ENCODE peak calls at places on chromosomes 7 and 10, in four cellular contexts. P, J, T and S are unnamed samples.

GRCh38 chr7:34096135-34096775 is 190.9 kb downstream of the BMPER start:
- DNase-seq in J (no peak), T (peak), P (peak), S (no peak)

GRCh38 chr10:16965740-16966447 is 148.7 kb upstream of the RSU1 start:
- DNase-seq in T (peak), J (no peak), P (peak), S (no peak)

GRCh38 chr10:106175760-106176377 is 988.6 kb downstream of the SORCS1 start:
- DNase-seq in P (peak), T (no peak), J (peak), S (peak)

GRCh38 chr7:21256310-21256877 is 171.5 kb upstream of the SP4 start:
- DNase-seq in T (no peak), J (peak), P (peak), S (no peak)

GRCh38 chr10:6108631-6109443 is 20.0 kb downstream of the RBM17 start:
- DNase-seq in P (peak), T (no peak), J (peak), S (peak)

GRCh38 chr7:50632561-50633413 is 67.6 kb upstream of the DDC start:
- DNase-seq in J (peak), P (peak), T (no peak), S (peak)

GRCh38 chr7:106178593-106179134 is 66.6 kb upstream of the SYPL1 start:
- DNase-seq in P (peak), T (no peak), J (no peak), S (no peak)

GRCh38 chr7:4015996-4016395 is 666.1 kb upstream of the FOXK1 start:
- DNase-seq in J (no peak), P (no peak), T (no peak), S (no peak)

GRCh38 chr10:110403593-110403992 is 94.1 kb upstream of the DUSP5 start:
- DNase-seq in P (no peak), T (no peak), J (no peak), S (no peak)

GRCh38 chr10:95245425-95246055 is 45.3 kb downstream of the PDLIM1 start:
- DNase-seq in J (peak), T (no peak), P (no peak), S (peak)

GRCh38 chr10:86692664-86693063 is 24.4 kb downstream of the LDB3 start:
- DNase-seq in P (no peak), J (no peak), T (no peak), S (no peak)

GRCh38 chr10:86691333-86692022 is 23.2 kb downstream of the LDB3 start:
- DNase-seq in J (no peak), T (no peak), P (no peak), S (no peak)

GRCh38 chr10:86693289-86693688 is 25.0 kb downstream of the LDB3 start:
- DNase-seq in T (no peak), P (no peak), J (no peak), S (no peak)

GRCh38 chr10:86692023-86692514 is 23.8 kb downstream of the LDB3 start:
- DNase-seq in J (no peak), P (no peak), T (no peak), S (no peak)

DNA sequence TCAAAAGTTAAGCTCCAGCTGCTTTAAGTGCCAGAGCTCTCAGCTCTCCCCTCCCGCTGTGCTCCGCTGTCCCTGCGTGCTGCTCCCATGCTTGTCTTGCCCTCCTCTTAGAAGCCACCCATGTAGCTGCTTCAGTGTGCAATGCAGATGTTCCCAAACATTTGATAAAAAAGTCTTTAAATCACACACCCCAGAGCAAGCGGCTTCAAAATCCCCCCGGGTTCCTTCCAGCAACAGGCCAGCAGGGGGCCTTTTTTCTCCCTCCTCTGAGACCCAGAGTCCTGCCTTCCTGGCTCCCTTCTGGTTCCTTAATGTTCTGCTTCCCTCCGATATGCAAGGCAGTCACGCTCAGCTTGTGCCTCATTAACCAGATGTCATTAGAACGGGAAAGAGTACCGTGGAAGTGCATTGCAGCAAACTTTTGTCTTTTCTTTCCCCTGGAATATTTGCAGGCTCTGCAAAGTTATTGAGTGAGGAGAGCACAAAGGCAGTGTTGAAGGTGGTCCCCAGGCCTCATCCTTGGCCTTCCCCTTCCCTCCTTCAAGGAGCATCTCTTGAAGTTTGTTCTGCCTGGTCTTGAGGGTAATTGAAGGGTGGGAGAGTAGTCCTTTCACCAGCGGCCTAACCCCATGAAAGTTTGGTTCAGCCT is 25.5 kb downstream of the LDB3 start:
- DNase-seq in J (peak), T (no peak), P (peak), S (peak)
- TF ChIP-seq CTCF in J (peak), T (peak), P (peak), S (peak)

DNA sequence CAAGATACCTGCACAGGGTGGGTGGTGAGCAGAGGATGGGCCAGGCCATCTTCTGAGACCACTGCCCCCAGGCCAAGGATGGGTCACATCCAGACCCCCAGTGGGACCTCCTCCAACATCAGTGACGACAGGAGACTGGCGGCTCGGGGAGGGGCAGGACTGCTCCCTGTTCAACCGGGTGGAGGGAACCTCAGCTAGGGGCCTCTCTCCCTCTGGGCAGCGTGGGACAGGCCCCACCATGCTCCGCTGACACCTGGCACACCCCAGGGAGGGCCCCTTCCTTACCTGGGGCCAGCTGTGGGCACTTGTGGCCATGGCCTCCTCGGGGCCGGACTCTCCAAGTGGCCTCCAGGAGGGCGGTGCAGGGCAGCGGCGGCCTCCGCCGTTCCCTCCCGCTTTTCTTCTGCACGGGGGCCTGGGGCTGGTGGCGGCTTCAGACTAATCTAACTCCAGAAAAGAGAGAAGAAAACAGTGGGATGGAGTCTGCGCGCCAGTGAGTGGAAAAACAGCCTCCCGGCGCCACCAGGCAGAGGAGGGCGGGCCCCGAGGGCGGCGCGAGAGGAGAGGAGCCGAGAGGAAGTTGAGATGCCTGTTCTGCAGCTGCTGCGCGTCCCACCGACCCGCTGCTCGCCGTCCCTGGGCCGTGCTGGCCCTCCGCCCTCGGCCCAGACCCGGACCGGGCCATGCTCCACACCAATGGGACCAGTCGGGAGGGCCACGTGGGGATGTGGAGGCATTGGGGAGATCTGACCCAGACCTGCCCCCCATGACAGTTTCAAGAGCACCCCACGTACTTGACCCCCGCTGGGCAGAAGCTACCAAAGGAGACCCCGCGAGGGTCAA is at the start of gene CALHM2:
- DNase-seq in J (peak), T (no peak), P (peak), S (peak)
- TF ChIP-seq CTCF in J (no peak), T (no peak), P (no peak), S (no peak)

GRCh38 chr10:481636-482035 is 207.8 kb downstream of the DIP2C start:
- DNase-seq in J (no peak), T (no peak), P (no peak), S (no peak)

GRCh38 chr10:483266-483665 is 206.2 kb downstream of the DIP2C start:
- DNase-seq in T (no peak), P (no peak), J (no peak), S (no peak)

GRCh38 chr10:480928-481551 is 208.4 kb downstream of the DIP2C start:
- DNase-seq in P (no peak), J (no peak), T (no peak), S (no peak)

GRCh38 chr10:482848-483247 is 206.6 kb downstream of the DIP2C start:
- DNase-seq in T (no peak), P (no peak), J (no peak), S (no peak)

GRCh38 chr10:482036-482435 is 207.4 kb downstream of the DIP2C start:
- DNase-seq in J (no peak), T (no peak), P (no peak), S (no peak)
- TF ChIP-seq CTCF in J (no peak), T (no peak), P (no peak), S (no peak)

DNA sequence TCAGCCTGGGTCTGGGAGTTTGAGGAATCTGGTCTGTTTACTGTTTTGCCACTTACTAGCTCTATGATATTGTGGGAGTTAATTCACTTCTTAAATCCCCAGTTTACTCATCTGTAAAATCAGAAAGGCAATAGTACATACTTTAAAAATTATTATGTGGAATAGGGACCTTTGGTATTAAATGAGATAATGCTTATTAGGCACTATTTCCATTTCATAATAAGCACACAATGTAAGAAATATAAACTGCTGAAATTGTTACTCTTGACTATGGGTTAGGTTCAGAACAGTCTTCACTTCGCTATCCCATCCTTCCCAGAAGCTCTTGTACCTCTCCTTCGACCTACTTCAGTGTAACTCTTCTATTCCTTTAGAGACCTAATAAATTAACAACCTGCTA is 47.2 kb downstream of the AGK start:
- DNase-seq in J (no peak), P (no peak), T (no peak), S (no peak)
- TF ChIP-seq CTCF in J (no peak), P (no peak), T (no peak), S (no peak)

DNA sequence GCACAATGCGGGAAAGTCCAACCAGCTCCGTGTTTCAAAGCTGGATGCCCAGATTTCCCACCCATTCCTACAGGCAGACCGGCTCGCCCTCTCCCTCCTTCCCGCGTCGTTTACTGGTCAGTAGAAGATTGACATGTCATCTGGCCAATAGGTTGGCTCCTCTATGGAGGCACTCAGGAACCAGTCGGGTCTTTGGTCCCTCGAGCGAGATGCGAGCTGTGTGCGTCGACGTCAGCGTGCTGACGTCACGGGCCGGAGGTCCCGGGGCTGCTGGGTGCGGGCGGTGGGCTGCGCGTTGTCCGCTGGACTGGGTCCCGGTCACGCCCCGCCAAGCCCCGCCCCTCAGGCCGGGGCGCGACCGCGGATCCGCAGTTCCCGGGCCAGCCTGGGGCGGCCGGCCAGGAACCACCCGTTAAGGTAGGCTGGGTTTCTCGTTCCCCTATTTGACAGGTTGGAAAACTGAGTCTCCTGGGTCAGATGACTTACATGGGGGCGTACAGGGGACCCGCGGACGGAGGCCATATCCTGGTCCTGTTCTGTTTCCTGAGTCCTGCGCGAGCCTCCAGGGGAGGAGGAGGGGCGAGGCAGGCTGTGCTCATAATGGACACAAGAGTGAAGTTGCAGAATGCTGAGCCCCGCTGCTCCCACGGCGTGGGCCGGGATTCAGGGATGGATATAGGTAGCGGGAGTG is at the start of gene STARD3NL:
- DNase-seq in J (peak), T (peak), P (peak), S (peak)
- TF ChIP-seq CTCF in J (no peak), T (no peak), P (no peak), S (no peak)

GRCh38 chr10:13784067-13784466 is 197.3 kb downstream of the PRPF18 start:
- DNase-seq in J (peak), P (peak), T (no peak), S (peak)
- TF ChIP-seq CTCF in J (no peak), P (no peak), T (peak), S (peak)

GRCh38 chr10:71978476-71978875 is 14.3 kb downstream of the CHST3 start:
- DNase-seq in T (no peak), J (no peak), P (no peak), S (peak)
- TF ChIP-seq CTCF in T (no peak), J (no peak), P (no peak), S (no peak)

DNA sequence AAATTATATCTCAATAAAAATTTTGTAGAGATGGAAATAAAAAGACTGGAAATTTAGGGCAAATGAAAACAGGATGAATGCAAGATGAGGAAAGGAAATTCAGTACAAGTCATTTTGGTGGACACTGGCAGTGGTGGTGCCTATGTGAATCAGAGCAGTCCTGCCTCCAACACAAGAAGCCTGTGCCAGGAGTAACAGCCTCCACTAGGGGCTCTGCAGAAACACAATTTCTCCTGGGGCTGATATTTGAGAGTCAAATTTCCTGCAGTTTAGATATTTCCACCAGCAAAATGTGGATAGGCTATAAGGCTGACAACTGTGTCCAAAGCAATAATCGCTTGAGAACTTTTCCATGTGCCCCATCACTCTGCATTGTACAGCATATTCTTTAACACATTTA is 4.7 kb upstream of the PLXDC2 start:
- DNase-seq in J (no peak), P (peak), T (no peak), S (no peak)
- TF ChIP-seq CTCF in J (no peak), P (peak), T (peak), S (no peak)

GRCh38 chr10:14017380-14017943 is 313.3 kb downstream of the FRMD4A start:
- DNase-seq in J (no peak), T (peak), P (peak), S (no peak)
- TF ChIP-seq CTCF in J (no peak), T (no peak), P (no peak), S (no peak)